ENCODE peak calls at places on chromosome 10, in nine cellular contexts. X is transverse colon; N is heart right ventricle; T is tibial nerve; M is aorta; D is right lobe of liver; Z is mammary epithelial cell; O is CD4-positive, CD25-positive, alpha-beta regulatory T cell; I is pancreas. F is an unnamed sample.
A peak's percentile ranks its signal among the peaks of the same experiment; 100 is the strongest.

GRCh38 chr10:72276421-72277339 is 3.0 kb downstream of the DDIT4 start:
- DNase-seq in M (no peak), X (peak; percentile 44), Z (peak; percentile 90), D (peak; percentile 66), N (no peak), O (no peak), T (no peak), I (no peak), F (peak; percentile 58)

GRCh38 chr10:76874151-76874550 is 763.5 kb downstream of the KCNMA1 start:
- DNase-seq in I (no peak), M (peak; percentile 67), T (peak; percentile 78), N (peak; percentile 59), Z (peak; percentile 49), O (no peak), D (no peak), X (no peak), F (peak; percentile 65)

GRCh38 chr10:131621784-131622624 is 278.8 kb upstream of the PPP2R2D start:
- DNase-seq in O (no peak), T (no peak), M (no peak), I (peak; percentile 29), N (no peak), X (no peak), D (no peak), Z (no peak), F (no peak)

GRCh38 chr10:14698487-14699170 is 76.1 kb downstream of the FAM107B start:
- DNase-seq in X (no peak), N (no peak), D (no peak), M (no peak), Z (peak; percentile 12), O (no peak), I (no peak), T (no peak), F (no peak)

GRCh38 chr10:11856678-11857077 is 33.5 kb downstream of the PROSER2 start:
- DNase-seq in M (no peak), O (no peak), X (no peak), I (no peak), D (no peak), T (no peak), Z (no peak), N (no peak), F (no peak)

GRCh38 chr10:78470267-78471103 is 436.8 kb downstream of the RPS24 start:
- DNase-seq in X (no peak), N (no peak), M (no peak), Z (no peak), T (no peak), D (no peak), O (no peak), I (no peak), F (no peak)

GRCh38 chr10:33459597-33459996 is 125.1 kb upstream of the NRP1 start:
- DNase-seq in Z (peak; percentile 31), X (no peak), M (no peak), O (no peak), N (no peak), T (no peak), D (no peak), I (no peak), F (no peak)

GRCh38 chr10:98417973-98418372 is 3.0 kb upstream of the PYROXD2 start:
- DNase-seq in I (peak; percentile 51), O (no peak), X (no peak), N (no peak), T (no peak), Z (no peak), M (no peak), D (no peak), F (no peak)

GRCh38 chr10:42988517-42989395 is 88.1 kb upstream of the RET start:
- DNase-seq in T (no peak), N (no peak), M (no peak), X (no peak), Z (no peak), D (no peak), O (no peak), I (no peak), F (no peak)

GRCh38 chr10:119701861-119702260 is 24.0 kb upstream of the INPP5F start:
- DNase-seq in O (no peak), T (no peak), N (no peak), Z (peak; percentile 80), X (no peak), I (no peak), M (no peak), D (no peak), F (no peak)
- H3K4me1 ChIP-seq in O (peaks cover 22% of the 10 kb centered on the region), T (peaks cover 4% of the 10 kb centered on the region), N (no peaks in the 10 kb centered on the region), Z (peaks cover 7% of the 10 kb centered on the region), X (peaks cover 4% of the 10 kb centered on the region), I (no peaks in the 10 kb centered on the region), M (no peaks in the 10 kb centered on the region), D (no peaks in the 10 kb centered on the region), F (no peaks in the 10 kb centered on the region)

GRCh38 chr10:38119038-38119437 is 24.9 kb downstream of the ZNF37A start:
- DNase-seq in N (no peak), O (no peak), T (no peak), D (no peak), Z (no peak), I (no peak), X (no peak), M (no peak), F (no peak)
- H3K9me3 ChIP-seq in N (peaks cover 7% of the 10 kb centered on the region), O (peaks cover 94% of the 10 kb centered on the region), T (peaks cover 100% of the 10 kb centered on the region), D (no peaks in the 10 kb centered on the region), Z (peaks cover 81% of the 10 kb centered on the region), I (peaks cover 4% of the 10 kb centered on the region), X (peaks cover 98% of the 10 kb centered on the region), M (peaks cover 22% of the 10 kb centered on the region), F (peaks cover 70% of the 10 kb centered on the region)

DNA sequence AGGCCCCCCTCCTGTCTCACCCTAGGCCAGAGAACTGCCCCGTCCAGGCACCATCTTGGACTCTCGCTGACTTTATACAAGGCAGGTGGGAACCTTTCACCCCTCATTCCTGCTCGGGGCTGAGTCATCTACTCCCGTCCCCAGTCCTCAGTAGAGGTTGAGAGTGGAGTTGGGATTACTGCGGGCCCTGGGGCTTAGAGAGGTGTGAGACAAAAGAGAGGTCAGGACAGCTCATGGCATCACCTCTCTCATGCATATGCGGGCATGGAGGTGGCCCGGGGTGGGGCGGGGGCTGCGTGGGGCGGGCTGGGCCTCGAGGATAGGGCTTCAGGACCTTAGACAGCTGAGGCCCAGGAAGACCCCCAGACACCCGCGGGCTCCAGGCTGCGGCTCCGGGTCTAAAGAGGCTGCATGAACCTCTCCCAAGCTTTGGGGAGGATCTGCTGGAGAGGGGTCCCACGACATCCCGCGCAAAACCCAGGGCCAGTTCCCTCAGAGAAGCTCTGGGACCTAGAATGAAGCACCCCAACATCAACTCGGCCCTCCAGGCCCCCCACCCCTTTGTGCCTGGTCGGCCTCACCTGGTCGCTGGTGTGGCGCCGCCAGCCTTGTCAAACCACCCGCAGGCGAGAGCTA is 319 bp downstream of the PDZD7 start:
- DNase-seq in Z (no peak), M (no peak), T (no peak), I (no peak), N (no peak), O (no peak), D (no peak), X (no peak), F (no peak)
- H3K27me3 ChIP-seq in Z (no peaks in the 10 kb centered on the region), M (no peaks in the 10 kb centered on the region), T (no peaks in the 10 kb centered on the region), I (no peaks in the 10 kb centered on the region), N (no peaks in the 10 kb centered on the region), O (no peaks in the 10 kb centered on the region), D (no peaks in the 10 kb centered on the region), X (no peaks in the 10 kb centered on the region), F (no peaks in the 10 kb centered on the region)

GRCh38 chr10:89771684-89772083 is 70.3 kb downstream of the KIF20B start:
- DNase-seq in Z (no peak), T (no peak), D (no peak), N (no peak), X (no peak), M (no peak), I (no peak), O (no peak), F (no peak)
- H3K4me1 ChIP-seq in Z (no peaks in the 10 kb centered on the region), T (no peaks in the 10 kb centered on the region), D (no peaks in the 10 kb centered on the region), N (no peaks in the 10 kb centered on the region), X (no peaks in the 10 kb centered on the region), M (no peaks in the 10 kb centered on the region), I (no peaks in the 10 kb centered on the region), O (no peaks in the 10 kb centered on the region), F (no peaks in the 10 kb centered on the region)

GRCh38 chr10:123327450-123327849 is 173.2 kb downstream of the BUB3 start:
- DNase-seq in O (no peak), I (no peak), Z (no peak), X (no peak), N (no peak), M (no peak), T (no peak), D (no peak), F (no peak)

GRCh38 chr10:123325663-123326175 is 171.5 kb downstream of the BUB3 start:
- DNase-seq in M (no peak), I (no peak), O (no peak), T (no peak), X (no peak), D (no peak), N (no peak), Z (no peak), F (no peak)

GRCh38 chr10:123326674-123327073 is 172.5 kb downstream of the BUB3 start:
- DNase-seq in T (no peak), D (no peak), I (no peak), M (no peak), O (no peak), X (no peak), N (no peak), Z (no peak), F (no peak)

DNA sequence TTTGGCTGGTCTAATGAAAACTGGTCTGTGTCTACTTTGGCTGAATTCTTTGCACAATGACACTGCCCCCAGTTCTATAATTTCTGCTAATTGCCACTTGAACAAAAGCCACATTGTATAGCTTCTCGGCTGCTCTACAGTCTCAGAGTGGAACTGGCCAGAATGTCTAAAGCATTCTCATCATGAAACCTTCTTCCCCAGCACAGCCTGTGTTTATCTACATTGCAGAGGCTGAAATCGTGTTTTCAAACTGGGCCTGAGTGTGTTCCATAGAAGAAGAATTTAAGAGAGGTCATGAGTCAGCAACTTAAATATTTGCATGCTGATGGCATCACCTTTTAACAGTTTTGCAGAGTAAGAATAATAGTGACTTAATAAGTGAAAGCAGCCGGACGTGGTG is 177.2 kb downstream of the BUB3 start:
- DNase-seq in M (no peak), T (no peak), N (no peak), Z (peak; percentile 28), I (no peak), X (no peak), D (no peak), O (no peak), F (no peak)
- H3K9me3 ChIP-seq in M (peaks cover 1% of the 10 kb centered on the region), T (no peaks in the 10 kb centered on the region), N (no peaks in the 10 kb centered on the region), Z (no peaks in the 10 kb centered on the region), I (no peaks in the 10 kb centered on the region), X (no peaks in the 10 kb centered on the region), D (no peaks in the 10 kb centered on the region), O (no peaks in the 10 kb centered on the region), F (no peaks in the 10 kb centered on the region)

F was measured in gastrocnemius medialis.